ENCODE peak calls at places on chromosomes 6 and 20, in four cellular contexts. H is HepG2, R is GM12878, K is H1. G is an unnamed sample.

GRCh38 chr20:2693286-2693995 is 861 bp downstream of the EBF4 start:
- DNase-seq in H (no peak), R (no peak), K (peak), G (peak)

GRCh38 chr6:119079288-119079809 is 885 bp upstream of the FAM184A start:
- DNase-seq in H (no peak), R (no peak), K (no peak), G (no peak)

GRCh38 chr6:40341726-40342125 is 245.4 kb downstream of the LRFN2 start:
- DNase-seq in H (no peak), R (no peak), K (no peak), G (no peak)

GRCh38 chr6:51342393-51342792 is 523.7 kb downstream of the TFAP2B start:
- DNase-seq in H (no peak), R (no peak), K (no peak), G (no peak)

GRCh38 chr6:138238368-138238767 is 20.1 kb upstream of the PBOV1 start:
- DNase-seq in H (no peak), R (no peak), K (no peak), G (no peak)

GRCh38 chr6:83127976-83128375 is 60.5 kb downstream of the DOP1A start:
- DNase-seq in H (no peak), R (no peak), K (no peak), G (no peak)

GRCh38 chr6:33628401-33628964 is 7.4 kb downstream of the ITPR3 start:
- DNase-seq in H (no peak), R (no peak), K (no peak), G (no peak)

GRCh38 chr6:34358389-34358906 is 34.0 kb downstream of the NUDT3 start:
- DNase-seq in H (no peak), R (no peak), K (no peak), G (peak)

GRCh38 chr6:163712569-163712966 is 298.1 kb downstream of the QKI start:
- DNase-seq in H (no peak), R (no peak), K (no peak), G (no peak)

GRCh38 chr6:73769976-73770375 is 74.0 kb downstream of the CD109 start:
- DNase-seq in H (no peak), R (no peak), K (no peak), G (no peak)

GRCh38 chr6:2229039-2229438 is 16.4 kb downstream of the GMDS start:
- DNase-seq in H (no peak), R (no peak), K (no peak), G (no peak)

GRCh38 chr6:52361347-52361944 is 505 bp upstream of the PAQR8 start:
- DNase-seq in H (no peak), R (no peak), K (no peak), G (no peak)

GRCh38 chr6:161918608-161919205 is 644.8 kb upstream of the AGPAT4 start:
- DNase-seq in H (no peak), R (no peak), K (no peak), G (no peak)

GRCh38 chr20:61927826-61928541 is 137.7 kb downstream of the TAF4 start:
- DNase-seq in H (no peak), R (no peak), K (peak), G (no peak)

GRCh38 chr20:32858873-32859372 is at the start of gene EFCAB8:
- DNase-seq in H (no peak), R (no peak), K (no peak), G (no peak)

GRCh38 chr6:57226221-57226620 is 4.1 kb upstream of the RAB23 start:
- DNase-seq in H (no peak), R (no peak), K (no peak), G (no peak)

GRCh38 chr6:97129111-97129510 is 153.9 kb downstream of the MMS22L start:
- DNase-seq in H (no peak), R (no peak), K (no peak), G (no peak)

GRCh38 chr6:1485678-1486077 is 96.3 kb downstream of the FOXF2 start:
- DNase-seq in H (no peak), R (no peak), K (no peak), G (no peak)

DNA sequence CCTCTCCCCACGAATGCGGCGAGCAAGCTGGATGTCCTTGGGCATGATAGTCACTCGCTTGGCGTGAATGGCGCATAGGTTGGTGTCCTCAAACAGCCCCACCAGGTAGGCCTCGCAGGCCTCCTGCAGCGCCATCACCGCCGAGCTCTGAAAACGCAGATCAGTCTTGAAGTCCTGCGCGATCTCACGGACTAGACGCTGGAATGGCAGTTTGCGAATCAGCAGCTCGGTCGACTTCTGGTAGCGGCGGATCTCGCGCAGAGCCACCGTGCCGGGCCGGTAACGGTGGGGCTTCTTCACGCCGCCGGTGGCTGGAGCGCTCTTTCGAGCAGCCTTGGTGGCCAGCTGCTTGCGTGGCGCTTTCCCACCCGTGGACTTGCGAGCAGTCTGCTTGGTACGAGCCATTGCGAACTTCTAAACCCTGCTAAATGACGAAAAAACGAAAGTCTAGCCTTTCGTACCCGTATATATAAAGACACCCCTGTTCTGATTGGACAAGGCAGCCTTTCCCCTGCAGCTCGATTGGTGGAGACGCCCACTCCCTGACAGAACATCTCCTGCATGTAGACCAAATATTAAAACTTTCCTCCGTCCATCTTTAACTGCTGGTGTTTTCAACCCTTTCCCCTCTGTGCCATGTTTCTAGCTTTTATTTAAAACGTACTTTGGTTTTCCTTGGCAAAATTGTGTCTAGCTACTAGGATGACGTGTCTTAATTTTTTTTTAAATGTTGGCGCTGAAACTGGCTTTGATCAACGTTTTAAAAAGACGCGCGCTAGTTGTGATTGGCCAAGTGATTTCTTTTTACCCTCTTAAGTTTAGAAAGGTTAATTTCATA is 109.8 kb downstream of the HFE start:
- DNase-seq in H (peak), R (peak), K (peak), G (peak)
- H2AFZ ChIP-seq in H (no peak), R (no peak), K (no peak), G (no peak)

DNA sequence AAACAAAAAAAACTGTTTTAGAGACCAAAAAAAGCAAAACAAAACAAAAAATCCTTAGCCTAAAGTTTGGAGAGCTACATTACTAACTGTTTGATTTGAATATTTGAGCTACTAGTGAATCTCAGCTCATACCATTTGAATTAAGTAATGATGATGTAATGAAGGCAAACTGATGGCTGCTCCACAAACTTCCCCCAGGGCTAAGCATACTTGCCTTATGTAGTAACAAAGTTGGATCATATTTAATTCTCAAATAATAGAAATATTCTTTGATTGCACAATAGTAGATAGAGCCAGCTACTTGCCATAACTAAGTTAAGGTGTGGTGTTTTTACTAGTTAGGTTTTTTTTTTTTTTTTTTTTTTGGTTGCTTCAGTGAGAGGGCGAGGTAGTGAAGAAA is 2.8 kb downstream of the RAB32 start:
- DNase-seq in H (peak), R (no peak), K (no peak), G (no peak)
- TF ChIP-seq RFX5 in H (no peak), R (no peak), K (no peak), G (no peak)

GRCh38 chr20:54929191-54929590 is 453.8 kb downstream of the DOK5 start:
- DNase-seq in H (no peak), R (no peak), K (no peak), G (peak)
- TF ChIP-seq TCF12 in H (no peak), R (no peak), K (no peak), G (no peak)

GRCh38 chr6:150236544-150236943 is 93.7 kb downstream of the PPP1R14C start:
- DNase-seq in H (no peak), R (no peak), K (no peak), G (no peak)
- H2AFZ ChIP-seq in H (no peak), R (no peak), K (no peak), G (no peak)

DNA sequence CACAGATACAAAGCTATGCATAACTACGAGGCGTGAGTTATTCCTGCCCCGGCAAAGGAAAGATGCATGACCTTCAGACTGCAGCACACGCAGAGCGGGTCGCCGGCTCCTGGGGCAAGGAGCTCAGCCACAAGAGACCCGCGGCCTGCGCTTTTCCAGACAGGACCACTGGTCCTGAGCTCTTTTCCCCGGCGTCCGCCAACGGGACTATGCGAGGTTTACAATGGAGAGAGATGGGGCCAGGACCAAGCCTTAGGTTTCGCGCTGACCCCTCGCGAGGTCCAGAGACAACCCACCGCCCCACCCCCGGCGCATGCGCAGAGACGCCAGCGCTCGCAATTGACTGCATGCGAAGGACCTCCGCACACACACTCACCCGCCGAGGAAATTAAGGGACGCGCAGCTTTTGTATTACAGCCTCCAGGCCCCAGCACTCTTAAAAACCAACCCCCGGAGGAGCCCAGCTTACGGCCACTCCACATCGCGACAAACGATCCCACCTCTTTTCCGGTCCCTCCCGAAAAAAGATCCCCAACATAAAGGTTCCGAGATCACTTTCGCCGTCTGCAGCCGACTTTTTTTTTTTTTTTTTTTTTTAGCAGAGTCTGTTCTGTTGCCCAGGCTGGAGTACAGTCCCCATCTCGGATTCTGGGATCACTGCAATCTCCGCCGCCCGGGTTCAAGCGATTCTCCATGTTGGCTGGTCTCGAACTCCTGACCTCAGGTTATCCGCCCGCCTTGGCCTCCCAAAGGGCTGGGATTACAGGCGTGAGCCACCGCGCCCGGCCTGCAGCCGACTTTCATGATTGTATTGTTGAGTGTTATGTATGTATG is at the start of gene COQ3:
- DNase-seq in H (peak), R (peak), K (peak), G (peak)
- TF ChIP-seq RFX5 in H (no peak), R (no peak), K (no peak), G (no peak)

GRCh38 chr6:14499804-14500203 is 382.2 kb downstream of the CD83 start:
- DNase-seq in H (no peak), R (no peak), K (no peak), G (no peak)
- TF ChIP-seq TCF12 in H (no peak), R (no peak), K (no peak), G (no peak)

DNA sequence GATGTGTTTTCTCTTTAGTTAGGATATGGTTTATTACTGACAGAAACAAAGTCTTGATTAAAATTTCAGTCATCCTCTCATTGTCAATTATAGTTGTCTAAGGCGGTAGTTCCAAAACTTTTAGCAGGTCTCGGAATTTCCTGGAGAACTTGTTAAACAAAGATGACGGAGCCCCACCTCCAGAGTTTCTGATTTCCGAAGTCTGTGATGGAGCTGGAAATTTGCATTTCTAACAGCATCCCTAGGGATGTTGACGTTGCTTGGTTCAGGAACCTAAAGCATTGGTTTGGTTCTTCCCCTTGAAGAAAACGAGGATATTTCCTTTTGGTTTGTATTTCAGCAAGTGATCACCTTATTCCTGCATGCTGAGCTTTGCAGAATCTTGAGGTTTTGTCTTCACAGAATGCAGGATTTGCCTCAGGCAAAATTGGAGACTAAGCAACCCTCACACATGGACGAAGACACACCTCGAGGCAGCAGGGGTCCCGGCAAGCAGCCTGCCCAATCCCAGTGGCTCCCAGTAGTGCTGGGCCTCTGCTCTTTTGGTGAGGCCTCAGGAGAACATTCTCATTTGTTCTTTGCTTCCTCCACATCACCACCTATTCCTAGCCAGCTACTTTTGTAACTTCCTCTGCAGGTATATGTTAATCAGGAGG is 187.1 kb upstream of the PHACTR1 start:
- DNase-seq in H (no peak), R (no peak), K (no peak), G (no peak)
- H2AFZ ChIP-seq in H (no peak), R (no peak), K (peak), G (peak)